ENCODE peak calls at places on chromosomes 12 and 14, in four cellular contexts. One of them, this sample, is unnamed.

GRCh38 chr14:70976591-70976990 is 69.3 kb downstream of the PCNX1 start:
- DNase-seq in IMR-90: no peak
- DNase-seq in SK-N-SH: no peak
- DNase-seq in GM12878: no peak
- DNase-seq in this sample: no peak

GRCh38 chr14:58941666-58942065 is 246.8 kb upstream of the DAAM1 start:
- DNase-seq in SK-N-SH: no peak
- DNase-seq in IMR-90: peak; percentile 64
- DNase-seq in GM12878: no peak
- DNase-seq in this sample: no peak

GRCh38 chr14:104937694-104938365 is 13.2 kb downstream of the PLD4 start:
- DNase-seq in IMR-90: no peak
- DNase-seq in SK-N-SH: no peak
- DNase-seq in GM12878: no peak
- DNase-seq in this sample: no peak

GRCh38 chr14:67186789-67187188 is 2.5 kb upstream of the GARIN2 start:
- DNase-seq in IMR-90: peak; percentile 34
- DNase-seq in GM12878: no peak
- DNase-seq in SK-N-SH: no peak
- DNase-seq in this sample: no peak

GRCh38 chr14:104076743-104077142 is 8.8 kb upstream of the ASPG start:
- DNase-seq in IMR-90: no peak
- DNase-seq in SK-N-SH: no peak
- DNase-seq in GM12878: no peak
- DNase-seq in this sample: no peak

GRCh38 chr12:96403870-96404269 is 3.6 kb upstream of the CDK17 start:
- DNase-seq in SK-N-SH: no peak
- DNase-seq in GM12878: peak; percentile 72
- DNase-seq in IMR-90: no peak
- DNase-seq in this sample: no peak

GRCh38 chr12:75553865-75554555 is 42.6 kb upstream of the KRR1 start:
- DNase-seq in GM12878: no peak
- DNase-seq in SK-N-SH: no peak
- DNase-seq in IMR-90: peak; percentile 27
- DNase-seq in this sample: no peak

GRCh38 chr12:6234906-6235305 is 34.7 kb downstream of the CD9 start:
- DNase-seq in GM12878: no peak
- DNase-seq in SK-N-SH: no peak
- DNase-seq in IMR-90: no peak
- DNase-seq in this sample: no peak

GRCh38 chr12:991350-992278 is 591 bp downstream of the ERC1 start:
- DNase-seq in IMR-90: peak; percentile 29
- DNase-seq in GM12878: no peak
- DNase-seq in SK-N-SH: peak; percentile 89
- DNase-seq in this sample: peak; percentile 78

GRCh38 chr12:74328623-74329022 is 209.0 kb upstream of the ATXN7L3B start:
- DNase-seq in SK-N-SH: no peak
- DNase-seq in GM12878: no peak
- DNase-seq in IMR-90: no peak
- DNase-seq in this sample: no peak

GRCh38 chr14:22553445-22553844 is 35.6 kb downstream of the DAD1 start:
- DNase-seq in SK-N-SH: no peak
- DNase-seq in GM12878: no peak
- DNase-seq in IMR-90: no peak
- DNase-seq in this sample: no peak

GRCh38 chr14:91402278-91403068 is 15.1 kb downstream of the CCDC88C start:
- DNase-seq in SK-N-SH: no peak
- DNase-seq in GM12878: no peak
- DNase-seq in IMR-90: no peak
- DNase-seq in this sample: peak; percentile 59

GRCh38 chr12:78584695-78585094 is 279.9 kb upstream of the SYT1 start:
- DNase-seq in SK-N-SH: no peak
- DNase-seq in IMR-90: peak; percentile 6
- DNase-seq in GM12878: no peak
- DNase-seq in this sample: peak; percentile 6

GRCh38 chr14:53929871-53930685 is 26.5 kb downstream of the BMP4 start:
- DNase-seq in GM12878: no peak
- DNase-seq in SK-N-SH: no peak
- DNase-seq in IMR-90: no peak
- DNase-seq in this sample: peak; percentile 9

GRCh38 chr14:32010561-32011188 is 66.4 kb upstream of the ARHGAP5 start:
- DNase-seq in GM12878: no peak
- DNase-seq in SK-N-SH: peak; percentile 17
- DNase-seq in IMR-90: peak; percentile 67
- DNase-seq in this sample: peak; percentile 37

GRCh38 chr14:34714320-34715107 is at the start of gene CFL2:
- DNase-seq in SK-N-SH: peak; percentile 97
- DNase-seq in GM12878: no peak
- DNase-seq in IMR-90: peak; percentile 52
- DNase-seq in this sample: peak; percentile 88

GRCh38 chr14:91227183-91227628 is 17.3 kb downstream of the GPR68 start:
- DNase-seq in SK-N-SH: no peak
- DNase-seq in IMR-90: no peak
- DNase-seq in GM12878: no peak
- DNase-seq in this sample: no peak

GRCh38 chr12:11967356-11968040 is 103.2 kb upstream of the BCL2L14 start:
- DNase-seq in IMR-90: no peak
- DNase-seq in SK-N-SH: no peak
- DNase-seq in GM12878: no peak
- DNase-seq in this sample: no peak

GRCh38 chr12:29907486-29907885 is 123.7 kb upstream of the TMTC1 start:
- DNase-seq in SK-N-SH: no peak
- DNase-seq in GM12878: no peak
- DNase-seq in IMR-90: no peak
- DNase-seq in this sample: no peak

GRCh38 chr12:627863-628805 is 35.1 kb downstream of the NINJ2 start:
- DNase-seq in SK-N-SH: no peak
- DNase-seq in IMR-90: no peak
- DNase-seq in GM12878: no peak
- DNase-seq in this sample: no peak

GRCh38 chr12:32482226-32482625 is 82.9 kb downstream of the FGD4 start:
- DNase-seq in GM12878: peak; percentile 12
- DNase-seq in SK-N-SH: no peak
- DNase-seq in IMR-90: no peak
- DNase-seq in this sample: no peak

GRCh38 chr12:58893421-58893986 is 26.8 kb downstream of the LRIG3 start:
- DNase-seq in SK-N-SH: no peak
- DNase-seq in GM12878: no peak
- DNase-seq in IMR-90: peak; percentile 61
- DNase-seq in this sample: no peak

GRCh38 chr14:21825147-21825743 is 151.6 kb upstream of the OR4E1 start:
- DNase-seq in SK-N-SH: peak; percentile 26
- DNase-seq in IMR-90: peak; percentile 4
- DNase-seq in GM12878: no peak
- DNase-seq in this sample: peak; percentile 54

GRCh38 chr12:68775121-68775520 is 29.1 kb downstream of the SLC35E3 start:
- DNase-seq in SK-N-SH: no peak
- DNase-seq in IMR-90: no peak
- DNase-seq in GM12878: no peak
- DNase-seq in this sample: no peak

GRCh38 chr12:128316981-128317526 is 50.1 kb downstream of the TMEM132C start:
- DNase-seq in IMR-90: no peak
- DNase-seq in GM12878: no peak
- DNase-seq in SK-N-SH: no peak
- DNase-seq in this sample: peak; percentile 16

GRCh38 chr14:31659278-31659677 is 98.1 kb downstream of the NUBPL start:
- DNase-seq in SK-N-SH: no peak
- DNase-seq in IMR-90: no peak
- DNase-seq in GM12878: no peak
- DNase-seq in this sample: no peak

GRCh38 chr12:18430425-18431048 is 169.2 kb downstream of the PIK3C2G start:
- DNase-seq in GM12878: no peak
- DNase-seq in IMR-90: peak; percentile 71
- DNase-seq in SK-N-SH: peak; percentile 30
- DNase-seq in this sample: peak; percentile 17

GRCh38 chr14:97116546-97116945 is 319.4 kb downstream of the VRK1 start:
- DNase-seq in GM12878: no peak
- DNase-seq in IMR-90: no peak
- DNase-seq in SK-N-SH: no peak
- DNase-seq in this sample: no peak

GRCh38 chr12:30088259-30088995 is 304.7 kb upstream of the TMTC1 start:
- DNase-seq in IMR-90: no peak
- DNase-seq in GM12878: no peak
- DNase-seq in SK-N-SH: no peak
- DNase-seq in this sample: no peak

GRCh38 chr14:65336191-65336591 is 76.3 kb upstream of the FUT8 start:
- DNase-seq in GM12878: no peak
- DNase-seq in SK-N-SH: no peak
- DNase-seq in IMR-90: peak; percentile 73
- DNase-seq in this sample: no peak

GRCh38 chr14:53715390-53715730 is 241.3 kb downstream of the BMP4 start:
- DNase-seq in GM12878: no peak
- DNase-seq in IMR-90: peak; percentile 28
- DNase-seq in SK-N-SH: no peak
- DNase-seq in this sample: no peak

GRCh38 chr14:101628471-101628966 is 67.2 kb downstream of the DIO3 start:
- DNase-seq in SK-N-SH: peak; percentile 93
- DNase-seq in GM12878: no peak
- DNase-seq in IMR-90: peak; percentile 36
- DNase-seq in this sample: peak; percentile 84

GRCh38 chr14:91744068-91744480 is 12.2 kb upstream of the CATSPERB start:
- DNase-seq in IMR-90: no peak
- DNase-seq in GM12878: no peak
- DNase-seq in SK-N-SH: no peak
- DNase-seq in this sample: no peak

GRCh38 chr12:43370299-43370698 is 181.7 kb downstream of the ADAMTS20 start:
- DNase-seq in GM12878: no peak
- DNase-seq in IMR-90: peak; percentile 74
- DNase-seq in SK-N-SH: no peak
- DNase-seq in this sample: no peak

DNA sequence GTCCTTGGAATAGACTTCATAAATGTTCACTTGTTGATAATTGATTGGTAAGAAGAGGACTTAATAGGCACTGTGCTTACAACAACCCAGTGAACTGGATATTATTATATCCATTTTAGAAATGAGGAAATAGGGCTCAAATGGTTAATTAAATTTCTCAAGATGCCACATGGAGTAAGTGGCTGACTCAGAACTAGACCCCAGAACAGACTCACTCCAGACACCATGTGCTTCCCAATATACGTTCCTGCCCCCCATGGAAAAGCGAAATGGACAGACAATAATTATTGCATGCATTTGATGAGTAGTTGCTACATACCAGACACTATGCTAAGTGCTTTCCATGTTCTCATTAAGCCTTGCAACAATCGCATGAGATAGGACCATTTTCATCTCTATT is 895 bp upstream of the ANKS1B start:
- DNase-seq in GM12878: no peak
- DNase-seq in IMR-90: no peak
- DNase-seq in SK-N-SH: no peak
- DNase-seq in this sample: no peak
- H3K9ac ChIP-seq in GM12878: no peak overlapping the region
- H3K9ac ChIP-seq in IMR-90: no peak overlapping the region
- H3K9ac ChIP-seq in SK-N-SH: peak overlapping the region; percentile 72
- H3K9ac ChIP-seq in this sample: no peak overlapping the region

DNA sequence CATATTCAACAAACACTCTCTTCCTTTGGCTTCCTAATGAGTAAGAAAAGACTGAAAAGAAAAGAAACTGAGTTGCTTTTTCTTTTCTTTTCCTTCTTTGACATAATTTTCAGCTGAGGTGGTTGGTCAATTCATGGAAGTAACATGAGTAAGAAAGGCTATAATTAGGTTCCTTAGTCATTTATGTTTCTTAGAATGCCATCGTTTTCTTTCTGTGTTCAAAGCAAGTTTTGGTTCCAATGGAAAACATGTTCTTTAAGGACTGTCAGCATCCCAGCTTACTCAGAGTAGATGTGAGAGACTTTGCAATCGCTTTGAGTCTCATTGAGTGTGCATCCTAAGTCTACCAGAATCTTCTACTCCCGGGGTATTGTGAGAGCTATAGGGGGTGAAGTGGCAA is 882.4 kb downstream of the DIO2 start:
- DNase-seq in SK-N-SH: no peak
- DNase-seq in IMR-90: peak; percentile 64
- DNase-seq in GM12878: no peak
- DNase-seq in this sample: no peak
- TF ChIP-seq RCOR1 in SK-N-SH: no peak
- TF ChIP-seq RCOR1 in IMR-90: no peak
- TF ChIP-seq RCOR1 in GM12878: no peak
- TF ChIP-seq RCOR1 in this sample: no peak

DNA sequence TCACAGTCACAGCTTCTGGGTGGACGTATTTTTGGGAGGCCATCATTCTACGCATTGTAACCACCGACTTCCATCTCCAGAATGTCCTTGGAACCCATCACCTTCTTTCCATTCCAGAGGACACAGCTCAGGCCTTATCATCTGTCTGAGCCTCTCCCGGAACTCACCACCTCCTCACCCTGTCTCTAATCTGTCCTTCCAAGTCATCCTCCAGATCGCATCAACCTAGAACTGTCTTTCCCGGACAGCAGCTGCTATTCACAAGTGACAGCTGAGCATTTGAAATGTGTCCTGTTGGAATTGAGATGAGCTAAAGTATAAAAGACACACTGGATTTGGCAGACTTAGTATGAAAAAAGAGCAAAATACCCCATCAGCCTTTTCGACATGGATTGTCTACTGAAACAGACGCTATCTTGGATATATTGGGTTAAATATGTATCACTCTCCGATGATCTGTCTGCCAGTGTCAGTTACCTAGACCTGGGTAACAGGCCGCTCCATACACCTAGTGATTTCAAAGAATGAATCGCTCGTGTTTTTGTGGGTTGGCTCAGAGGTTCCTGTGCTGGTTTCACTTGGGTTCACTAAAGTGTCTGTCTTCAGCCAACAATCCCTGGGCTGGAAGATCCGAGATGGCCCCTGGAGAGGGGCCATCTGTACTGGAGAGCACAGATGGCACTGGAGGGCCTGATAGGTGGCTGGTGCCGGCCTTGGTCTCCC is 104.4 kb upstream of the RFLNA start:
- DNase-seq in GM12878: no peak
- DNase-seq in IMR-90: no peak
- DNase-seq in SK-N-SH: no peak
- DNase-seq in this sample: peak; percentile 15
- H3K9ac ChIP-seq in GM12878: no peak overlapping the region
- H3K9ac ChIP-seq in IMR-90: no peak overlapping the region
- H3K9ac ChIP-seq in SK-N-SH: no peak overlapping the region
- H3K9ac ChIP-seq in this sample: no peak overlapping the region

DNA sequence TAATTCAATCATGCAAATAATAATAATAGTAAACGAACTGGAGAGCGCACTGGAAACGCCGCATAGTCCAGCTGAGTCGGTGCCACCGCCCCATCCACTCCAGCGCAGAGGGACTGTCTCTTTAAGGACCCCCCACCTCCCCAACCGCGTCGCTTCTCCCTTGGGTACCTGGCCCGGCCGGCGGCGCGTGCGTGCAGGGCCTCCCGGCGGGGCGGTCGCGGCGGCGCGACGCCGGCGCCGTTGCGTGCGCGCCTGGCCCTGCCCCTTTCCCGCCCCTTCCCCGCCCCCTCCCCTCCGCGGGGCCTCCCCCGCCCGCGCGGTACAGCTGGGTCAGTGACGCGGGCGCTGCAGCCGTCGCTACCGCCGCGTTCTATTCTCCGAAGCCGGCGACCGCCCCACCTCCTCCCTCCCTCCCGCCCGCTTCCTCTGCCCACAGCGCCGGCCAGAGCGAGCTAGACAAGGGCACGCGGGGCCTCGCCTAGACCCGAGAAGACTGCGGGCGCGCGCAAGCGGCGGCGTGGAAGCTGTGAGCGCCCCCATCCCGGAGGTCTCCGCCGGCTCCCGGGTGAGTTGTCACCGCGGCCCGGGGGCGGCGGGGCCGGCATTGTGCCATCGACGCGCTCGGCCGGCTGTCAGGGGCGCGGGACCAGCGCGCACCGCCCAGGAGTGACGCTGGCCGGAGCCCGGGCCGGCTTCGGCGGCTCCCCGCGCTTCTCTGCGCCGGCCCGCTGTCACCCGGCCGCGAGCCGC is at the start of gene SUSD6:
- DNase-seq in IMR-90: peak; percentile 85
- DNase-seq in SK-N-SH: peak; percentile 98
- DNase-seq in GM12878: no peak
- DNase-seq in this sample: peak; percentile 93
- TF ChIP-seq RCOR1 in IMR-90: no peak
- TF ChIP-seq RCOR1 in SK-N-SH: no peak
- TF ChIP-seq RCOR1 in GM12878: no peak
- TF ChIP-seq RCOR1 in this sample: no peak

This sample was measured in K562.